ENCODE peak calls at places on chromosome 4, in eight cellular contexts. One of them, this sample, is unnamed.

GRCh38 chr4:15755321-15755750 is 22.8 kb upstream of the CD38 start:
- DNase-seq in activated CD4-positive, alpha-beta T cell treated with anti-CD3 and anti-CD28 coated beads for 4 hours: peak; percentile 33
- DNase-seq in IMR-90: peak; percentile 69
- DNase-seq in neural crest cell: no peak
- DNase-seq in activated T-cell treated with anti-CD3 and anti-CD28 coated beads for 24 hours: peak; percentile 44
- DNase-seq in NCI-H2227 treated with DMSO at 0.1 percent for 48 hours: no peak
- DNase-seq in NCI-H524: no peak
- DNase-seq in central memory CD4-positive, alpha-beta T cell: no peak
- DNase-seq in this sample: peak; percentile 55

GRCh38 chr4:96483308-96484030 is 643.6 kb downstream of the PDHA2 start:
- DNase-seq in activated CD4-positive, alpha-beta T cell treated with anti-CD3 and anti-CD28 coated beads for 4 hours: no peak
- DNase-seq in IMR-90: no peak
- DNase-seq in neural crest cell: no peak
- DNase-seq in activated T-cell treated with anti-CD3 and anti-CD28 coated beads for 24 hours: no peak
- DNase-seq in NCI-H2227 treated with DMSO at 0.1 percent for 48 hours: no peak
- DNase-seq in NCI-H524: no peak
- DNase-seq in central memory CD4-positive, alpha-beta T cell: no peak
- DNase-seq in this sample: no peak

GRCh38 chr4:18847276-18847890 is 825.8 kb upstream of the LCORL start:
- DNase-seq in activated CD4-positive, alpha-beta T cell treated with anti-CD3 and anti-CD28 coated beads for 4 hours: no peak
- DNase-seq in IMR-90: no peak
- DNase-seq in neural crest cell: no peak
- DNase-seq in activated T-cell treated with anti-CD3 and anti-CD28 coated beads for 24 hours: no peak
- DNase-seq in NCI-H2227 treated with DMSO at 0.1 percent for 48 hours: no peak
- DNase-seq in NCI-H524: no peak
- DNase-seq in central memory CD4-positive, alpha-beta T cell: no peak
- DNase-seq in this sample: peak; percentile 19

GRCh38 chr4:144574004-144574403 is 72.0 kb upstream of the HHIP start:
- DNase-seq in activated CD4-positive, alpha-beta T cell treated with anti-CD3 and anti-CD28 coated beads for 4 hours: no peak
- DNase-seq in IMR-90: no peak
- DNase-seq in neural crest cell: no peak
- DNase-seq in activated T-cell treated with anti-CD3 and anti-CD28 coated beads for 24 hours: no peak
- DNase-seq in NCI-H2227 treated with DMSO at 0.1 percent for 48 hours: no peak
- DNase-seq in NCI-H524: no peak
- DNase-seq in central memory CD4-positive, alpha-beta T cell: no peak
- DNase-seq in this sample: no peak

GRCh38 chr4:138612428-138612827 is 370.3 kb upstream of the SLC7A11 start:
- DNase-seq in activated CD4-positive, alpha-beta T cell treated with anti-CD3 and anti-CD28 coated beads for 4 hours: no peak
- DNase-seq in IMR-90: no peak
- DNase-seq in neural crest cell: no peak
- DNase-seq in activated T-cell treated with anti-CD3 and anti-CD28 coated beads for 24 hours: no peak
- DNase-seq in NCI-H2227 treated with DMSO at 0.1 percent for 48 hours: no peak
- DNase-seq in NCI-H524: no peak
- DNase-seq in central memory CD4-positive, alpha-beta T cell: no peak
- DNase-seq in this sample: no peak

GRCh38 chr4:110184124-110184790 is 14.2 kb downstream of the ELOVL6 start:
- DNase-seq in activated CD4-positive, alpha-beta T cell treated with anti-CD3 and anti-CD28 coated beads for 4 hours: no peak
- DNase-seq in IMR-90: no peak
- DNase-seq in neural crest cell: no peak
- DNase-seq in activated T-cell treated with anti-CD3 and anti-CD28 coated beads for 24 hours: no peak
- DNase-seq in NCI-H2227 treated with DMSO at 0.1 percent for 48 hours: peak; percentile 32
- DNase-seq in NCI-H524: no peak
- DNase-seq in central memory CD4-positive, alpha-beta T cell: no peak
- DNase-seq in this sample: peak; percentile 47

GRCh38 chr4:73707918-73708577 is 32.3 kb upstream of the CXCL8 start:
- DNase-seq in activated CD4-positive, alpha-beta T cell treated with anti-CD3 and anti-CD28 coated beads for 4 hours: no peak
- DNase-seq in IMR-90: peak; percentile 95
- DNase-seq in neural crest cell: no peak
- DNase-seq in activated T-cell treated with anti-CD3 and anti-CD28 coated beads for 24 hours: no peak
- DNase-seq in NCI-H2227 treated with DMSO at 0.1 percent for 48 hours: no peak
- DNase-seq in NCI-H524: no peak
- DNase-seq in central memory CD4-positive, alpha-beta T cell: no peak
- DNase-seq in this sample: peak; percentile 90

GRCh38 chr4:66489783-66490452 is 819.6 kb upstream of the EPHA5 start:
- DNase-seq in activated CD4-positive, alpha-beta T cell treated with anti-CD3 and anti-CD28 coated beads for 4 hours: no peak
- DNase-seq in IMR-90: peak; percentile 65
- DNase-seq in neural crest cell: no peak
- DNase-seq in activated T-cell treated with anti-CD3 and anti-CD28 coated beads for 24 hours: no peak
- DNase-seq in NCI-H2227 treated with DMSO at 0.1 percent for 48 hours: no peak
- DNase-seq in NCI-H524: no peak
- DNase-seq in central memory CD4-positive, alpha-beta T cell: no peak
- DNase-seq in this sample: peak; percentile 7

GRCh38 chr4:610411-611261 is 14.7 kb upstream of the PDE6B start:
- DNase-seq in activated CD4-positive, alpha-beta T cell treated with anti-CD3 and anti-CD28 coated beads for 4 hours: no peak
- DNase-seq in IMR-90: peak; percentile 49
- DNase-seq in neural crest cell: no peak
- DNase-seq in activated T-cell treated with anti-CD3 and anti-CD28 coated beads for 24 hours: no peak
- DNase-seq in NCI-H2227 treated with DMSO at 0.1 percent for 48 hours: no peak
- DNase-seq in NCI-H524: peak; percentile 61
- DNase-seq in central memory CD4-positive, alpha-beta T cell: no peak
- DNase-seq in this sample: peak; percentile 76

GRCh38 chr4:87075876-87076275 is 141.1 kb downstream of the AFF1 start:
- DNase-seq in activated CD4-positive, alpha-beta T cell treated with anti-CD3 and anti-CD28 coated beads for 4 hours: no peak
- DNase-seq in IMR-90: no peak
- DNase-seq in neural crest cell: no peak
- DNase-seq in activated T-cell treated with anti-CD3 and anti-CD28 coated beads for 24 hours: no peak
- DNase-seq in NCI-H2227 treated with DMSO at 0.1 percent for 48 hours: no peak
- DNase-seq in NCI-H524: no peak
- DNase-seq in central memory CD4-positive, alpha-beta T cell: no peak
- DNase-seq in this sample: no peak

GRCh38 chr4:80184791-80185756 is 12.2 kb upstream of the PRDM8 start:
- DNase-seq in activated CD4-positive, alpha-beta T cell treated with anti-CD3 and anti-CD28 coated beads for 4 hours: no peak
- DNase-seq in IMR-90: no peak
- DNase-seq in neural crest cell: no peak
- DNase-seq in activated T-cell treated with anti-CD3 and anti-CD28 coated beads for 24 hours: no peak
- DNase-seq in NCI-H2227 treated with DMSO at 0.1 percent for 48 hours: no peak
- DNase-seq in NCI-H524: peak; percentile 24
- DNase-seq in central memory CD4-positive, alpha-beta T cell: no peak
- DNase-seq in this sample: peak; percentile 35

GRCh38 chr4:143473334-143474126 is 40.0 kb upstream of the SMARCA5 start:
- DNase-seq in activated CD4-positive, alpha-beta T cell treated with anti-CD3 and anti-CD28 coated beads for 4 hours: no peak
- DNase-seq in IMR-90: no peak
- DNase-seq in neural crest cell: no peak
- DNase-seq in activated T-cell treated with anti-CD3 and anti-CD28 coated beads for 24 hours: no peak
- DNase-seq in NCI-H2227 treated with DMSO at 0.1 percent for 48 hours: no peak
- DNase-seq in NCI-H524: no peak
- DNase-seq in central memory CD4-positive, alpha-beta T cell: no peak
- DNase-seq in this sample: no peak

GRCh38 chr4:133775881-133776280 is 425.7 kb downstream of the PABPC4L start:
- DNase-seq in activated CD4-positive, alpha-beta T cell treated with anti-CD3 and anti-CD28 coated beads for 4 hours: no peak
- DNase-seq in IMR-90: peak; percentile 81
- DNase-seq in neural crest cell: no peak
- DNase-seq in activated T-cell treated with anti-CD3 and anti-CD28 coated beads for 24 hours: no peak
- DNase-seq in NCI-H2227 treated with DMSO at 0.1 percent for 48 hours: no peak
- DNase-seq in NCI-H524: no peak
- DNase-seq in central memory CD4-positive, alpha-beta T cell: no peak
- DNase-seq in this sample: peak; percentile 35

GRCh38 chr4:48904101-48904500 is 2.5 kb downstream of the OCIAD2 start:
- DNase-seq in activated CD4-positive, alpha-beta T cell treated with anti-CD3 and anti-CD28 coated beads for 4 hours: no peak
- DNase-seq in IMR-90: no peak
- DNase-seq in neural crest cell: no peak
- DNase-seq in activated T-cell treated with anti-CD3 and anti-CD28 coated beads for 24 hours: no peak
- DNase-seq in NCI-H2227 treated with DMSO at 0.1 percent for 48 hours: no peak
- DNase-seq in NCI-H524: peak; percentile 87
- DNase-seq in central memory CD4-positive, alpha-beta T cell: no peak
- DNase-seq in this sample: no peak

GRCh38 chr4:3255611-3256186 is 6.7 kb downstream of the MSANTD1 start:
- DNase-seq in activated CD4-positive, alpha-beta T cell treated with anti-CD3 and anti-CD28 coated beads for 4 hours: no peak
- DNase-seq in IMR-90: no peak
- DNase-seq in neural crest cell: no peak
- DNase-seq in activated T-cell treated with anti-CD3 and anti-CD28 coated beads for 24 hours: no peak
- DNase-seq in NCI-H2227 treated with DMSO at 0.1 percent for 48 hours: no peak
- DNase-seq in NCI-H524: no peak
- DNase-seq in central memory CD4-positive, alpha-beta T cell: no peak
- DNase-seq in this sample: no peak

GRCh38 chr4:157792716-157793115 is 380.1 kb downstream of the GASK1B start:
- DNase-seq in activated CD4-positive, alpha-beta T cell treated with anti-CD3 and anti-CD28 coated beads for 4 hours: no peak
- DNase-seq in IMR-90: no peak
- DNase-seq in neural crest cell: no peak
- DNase-seq in activated T-cell treated with anti-CD3 and anti-CD28 coated beads for 24 hours: no peak
- DNase-seq in NCI-H2227 treated with DMSO at 0.1 percent for 48 hours: no peak
- DNase-seq in NCI-H524: no peak
- DNase-seq in central memory CD4-positive, alpha-beta T cell: no peak
- DNase-seq in this sample: peak; percentile 3

GRCh38 chr4:71860643-71861042 is 76.8 kb upstream of the GC start:
- DNase-seq in activated CD4-positive, alpha-beta T cell treated with anti-CD3 and anti-CD28 coated beads for 4 hours: no peak
- DNase-seq in IMR-90: no peak
- DNase-seq in neural crest cell: no peak
- DNase-seq in activated T-cell treated with anti-CD3 and anti-CD28 coated beads for 24 hours: no peak
- DNase-seq in NCI-H2227 treated with DMSO at 0.1 percent for 48 hours: no peak
- DNase-seq in NCI-H524: no peak
- DNase-seq in central memory CD4-positive, alpha-beta T cell: no peak
- DNase-seq in this sample: peak; percentile 25

GRCh38 chr4:84317513-84317912 is 181.6 kb downstream of the NKX6-1 start:
- DNase-seq in activated CD4-positive, alpha-beta T cell treated with anti-CD3 and anti-CD28 coated beads for 4 hours: no peak
- DNase-seq in IMR-90: no peak
- DNase-seq in neural crest cell: no peak
- DNase-seq in activated T-cell treated with anti-CD3 and anti-CD28 coated beads for 24 hours: no peak
- DNase-seq in NCI-H2227 treated with DMSO at 0.1 percent for 48 hours: no peak
- DNase-seq in NCI-H524: no peak
- DNase-seq in central memory CD4-positive, alpha-beta T cell: no peak
- DNase-seq in this sample: no peak

GRCh38 chr4:111537861-111538260 is 607.4 kb upstream of the FAM241A start:
- DNase-seq in activated CD4-positive, alpha-beta T cell treated with anti-CD3 and anti-CD28 coated beads for 4 hours: no peak
- DNase-seq in IMR-90: peak; percentile 60
- DNase-seq in neural crest cell: no peak
- DNase-seq in activated T-cell treated with anti-CD3 and anti-CD28 coated beads for 24 hours: no peak
- DNase-seq in NCI-H2227 treated with DMSO at 0.1 percent for 48 hours: no peak
- DNase-seq in NCI-H524: no peak
- DNase-seq in central memory CD4-positive, alpha-beta T cell: no peak
- DNase-seq in this sample: peak; percentile 54

GRCh38 chr4:102736636-102737549 is 23.9 kb downstream of the MANBA start:
- DNase-seq in activated CD4-positive, alpha-beta T cell treated with anti-CD3 and anti-CD28 coated beads for 4 hours: no peak
- DNase-seq in IMR-90: no peak
- DNase-seq in neural crest cell: no peak
- DNase-seq in activated T-cell treated with anti-CD3 and anti-CD28 coated beads for 24 hours: no peak
- DNase-seq in NCI-H2227 treated with DMSO at 0.1 percent for 48 hours: no peak
- DNase-seq in NCI-H524: no peak
- DNase-seq in central memory CD4-positive, alpha-beta T cell: no peak
- DNase-seq in this sample: no peak

GRCh38 chr4:184647391-184648101 is 1.7 kb downstream of the CASP3 start:
- DNase-seq in activated CD4-positive, alpha-beta T cell treated with anti-CD3 and anti-CD28 coated beads for 4 hours: no peak
- DNase-seq in IMR-90: peak; percentile 62
- DNase-seq in neural crest cell: no peak
- DNase-seq in activated T-cell treated with anti-CD3 and anti-CD28 coated beads for 24 hours: no peak
- DNase-seq in NCI-H2227 treated with DMSO at 0.1 percent for 48 hours: no peak
- DNase-seq in NCI-H524: no peak
- DNase-seq in central memory CD4-positive, alpha-beta T cell: no peak
- DNase-seq in this sample: peak; percentile 54

GRCh38 chr4:134666640-134667039 is 465.1 kb upstream of the PABPC4L start:
- DNase-seq in activated CD4-positive, alpha-beta T cell treated with anti-CD3 and anti-CD28 coated beads for 4 hours: no peak
- DNase-seq in IMR-90: no peak
- DNase-seq in neural crest cell: no peak
- DNase-seq in activated T-cell treated with anti-CD3 and anti-CD28 coated beads for 24 hours: no peak
- DNase-seq in NCI-H2227 treated with DMSO at 0.1 percent for 48 hours: no peak
- DNase-seq in NCI-H524: no peak
- DNase-seq in central memory CD4-positive, alpha-beta T cell: no peak
- DNase-seq in this sample: no peak

GRCh38 chr4:2937986-2938385 is 25.2 kb downstream of the NOP14 start:
- DNase-seq in activated CD4-positive, alpha-beta T cell treated with anti-CD3 and anti-CD28 coated beads for 4 hours: no peak
- DNase-seq in IMR-90: no peak
- DNase-seq in neural crest cell: no peak
- DNase-seq in activated T-cell treated with anti-CD3 and anti-CD28 coated beads for 24 hours: no peak
- DNase-seq in NCI-H2227 treated with DMSO at 0.1 percent for 48 hours: no peak
- DNase-seq in NCI-H524: no peak
- DNase-seq in central memory CD4-positive, alpha-beta T cell: no peak
- DNase-seq in this sample: no peak

GRCh38 chr4:13528823-13529129 is 15.5 kb downstream of the NKX3-2 start:
- DNase-seq in activated CD4-positive, alpha-beta T cell treated with anti-CD3 and anti-CD28 coated beads for 4 hours: no peak
- DNase-seq in IMR-90: no peak
- DNase-seq in neural crest cell: no peak
- DNase-seq in activated T-cell treated with anti-CD3 and anti-CD28 coated beads for 24 hours: no peak
- DNase-seq in NCI-H2227 treated with DMSO at 0.1 percent for 48 hours: no peak
- DNase-seq in NCI-H524: peak; percentile 61
- DNase-seq in central memory CD4-positive, alpha-beta T cell: no peak
- DNase-seq in this sample: no peak

GRCh38 chr4:172995161-172995560 is 173.4 kb upstream of the GALNT7 start:
- DNase-seq in activated CD4-positive, alpha-beta T cell treated with anti-CD3 and anti-CD28 coated beads for 4 hours: no peak
- DNase-seq in IMR-90: peak; percentile 30
- DNase-seq in neural crest cell: no peak
- DNase-seq in activated T-cell treated with anti-CD3 and anti-CD28 coated beads for 24 hours: no peak
- DNase-seq in NCI-H2227 treated with DMSO at 0.1 percent for 48 hours: no peak
- DNase-seq in NCI-H524: no peak
- DNase-seq in central memory CD4-positive, alpha-beta T cell: no peak
- DNase-seq in this sample: peak; percentile 36

GRCh38 chr4:96056346-96056934 is 216.5 kb downstream of the PDHA2 start:
- DNase-seq in activated CD4-positive, alpha-beta T cell treated with anti-CD3 and anti-CD28 coated beads for 4 hours: no peak
- DNase-seq in IMR-90: no peak
- DNase-seq in neural crest cell: no peak
- DNase-seq in activated T-cell treated with anti-CD3 and anti-CD28 coated beads for 24 hours: no peak
- DNase-seq in NCI-H2227 treated with DMSO at 0.1 percent for 48 hours: no peak
- DNase-seq in NCI-H524: no peak
- DNase-seq in central memory CD4-positive, alpha-beta T cell: no peak
- DNase-seq in this sample: no peak

GRCh38 chr4:158051401-158052235 is 121.2 kb downstream of the GASK1B start:
- DNase-seq in activated CD4-positive, alpha-beta T cell treated with anti-CD3 and anti-CD28 coated beads for 4 hours: no peak
- DNase-seq in IMR-90: peak; percentile 94
- DNase-seq in neural crest cell: no peak
- DNase-seq in activated T-cell treated with anti-CD3 and anti-CD28 coated beads for 24 hours: no peak
- DNase-seq in NCI-H2227 treated with DMSO at 0.1 percent for 48 hours: no peak
- DNase-seq in NCI-H524: no peak
- DNase-seq in central memory CD4-positive, alpha-beta T cell: no peak
- DNase-seq in this sample: peak; percentile 97

GRCh38 chr4:5463936-5464650 is 244.3 kb downstream of the EVC2 start:
- DNase-seq in activated CD4-positive, alpha-beta T cell treated with anti-CD3 and anti-CD28 coated beads for 4 hours: no peak
- DNase-seq in IMR-90: no peak
- DNase-seq in neural crest cell: no peak
- DNase-seq in activated T-cell treated with anti-CD3 and anti-CD28 coated beads for 24 hours: no peak
- DNase-seq in NCI-H2227 treated with DMSO at 0.1 percent for 48 hours: no peak
- DNase-seq in NCI-H524: no peak
- DNase-seq in central memory CD4-positive, alpha-beta T cell: no peak
- DNase-seq in this sample: no peak

GRCh38 chr4:159823743-159824142 is 720.9 kb downstream of the RAPGEF2 start:
- DNase-seq in activated CD4-positive, alpha-beta T cell treated with anti-CD3 and anti-CD28 coated beads for 4 hours: no peak
- DNase-seq in IMR-90: no peak
- DNase-seq in neural crest cell: no peak
- DNase-seq in activated T-cell treated with anti-CD3 and anti-CD28 coated beads for 24 hours: no peak
- DNase-seq in NCI-H2227 treated with DMSO at 0.1 percent for 48 hours: no peak
- DNase-seq in NCI-H524: no peak
- DNase-seq in central memory CD4-positive, alpha-beta T cell: no peak
- DNase-seq in this sample: no peak

GRCh38 chr4:127403523-127404084 is 229.2 kb upstream of the INTU start:
- DNase-seq in activated CD4-positive, alpha-beta T cell treated with anti-CD3 and anti-CD28 coated beads for 4 hours: no peak
- DNase-seq in IMR-90: no peak
- DNase-seq in neural crest cell: no peak
- DNase-seq in activated T-cell treated with anti-CD3 and anti-CD28 coated beads for 24 hours: no peak
- DNase-seq in NCI-H2227 treated with DMSO at 0.1 percent for 48 hours: no peak
- DNase-seq in NCI-H524: no peak
- DNase-seq in central memory CD4-positive, alpha-beta T cell: no peak
- DNase-seq in this sample: no peak

GRCh38 chr4:52372269-52372668 is 286.8 kb downstream of the USP46 start:
- DNase-seq in activated CD4-positive, alpha-beta T cell treated with anti-CD3 and anti-CD28 coated beads for 4 hours: no peak
- DNase-seq in IMR-90: no peak
- DNase-seq in neural crest cell: no peak
- DNase-seq in activated T-cell treated with anti-CD3 and anti-CD28 coated beads for 24 hours: no peak
- DNase-seq in NCI-H2227 treated with DMSO at 0.1 percent for 48 hours: no peak
- DNase-seq in NCI-H524: no peak
- DNase-seq in central memory CD4-positive, alpha-beta T cell: no peak
- DNase-seq in this sample: no peak

GRCh38 chr4:183722738-183723560 is 63.9 kb downstream of the TRAPPC11 start:
- DNase-seq in activated CD4-positive, alpha-beta T cell treated with anti-CD3 and anti-CD28 coated beads for 4 hours: peak; percentile 30
- DNase-seq in IMR-90: peak; percentile 4
- DNase-seq in neural crest cell: peak; percentile 60
- DNase-seq in activated T-cell treated with anti-CD3 and anti-CD28 coated beads for 24 hours: peak; percentile 20
- DNase-seq in NCI-H2227 treated with DMSO at 0.1 percent for 48 hours: no peak
- DNase-seq in NCI-H524: no peak
- DNase-seq in central memory CD4-positive, alpha-beta T cell: peak; percentile 43
- DNase-seq in this sample: peak; percentile 4

GRCh38 chr4:150224896-150225591 is 146.8 kb downstream of the DCLK2 start:
- DNase-seq in activated CD4-positive, alpha-beta T cell treated with anti-CD3 and anti-CD28 coated beads for 4 hours: no peak
- DNase-seq in IMR-90: peak; percentile 99
- DNase-seq in neural crest cell: no peak
- DNase-seq in activated T-cell treated with anti-CD3 and anti-CD28 coated beads for 24 hours: no peak
- DNase-seq in NCI-H2227 treated with DMSO at 0.1 percent for 48 hours: no peak
- DNase-seq in NCI-H524: no peak
- DNase-seq in central memory CD4-positive, alpha-beta T cell: no peak
- DNase-seq in this sample: peak; percentile 97

GRCh38 chr4:5619913-5620625 is 88.3 kb downstream of the EVC2 start:
- DNase-seq in activated CD4-positive, alpha-beta T cell treated with anti-CD3 and anti-CD28 coated beads for 4 hours: no peak
- DNase-seq in IMR-90: no peak
- DNase-seq in neural crest cell: no peak
- DNase-seq in activated T-cell treated with anti-CD3 and anti-CD28 coated beads for 24 hours: no peak
- DNase-seq in NCI-H2227 treated with DMSO at 0.1 percent for 48 hours: no peak
- DNase-seq in NCI-H524: no peak
- DNase-seq in central memory CD4-positive, alpha-beta T cell: no peak
- DNase-seq in this sample: peak; percentile 39